ENCODE peak calls at places on chromosomes 3 and 15, in five cellular contexts. F, M, Z, U and R are unnamed samples.
A peak's percentile ranks its signal among the peaks of the same experiment; 100 is the strongest.

GRCh38 chr3:197335428-197336132 is 37.2 kb upstream of the DLG1 start:
- DNase-seq in F (no peak), M (no peak), Z (no peak), U (no peak), R (no peak)

GRCh38 chr3:194422188-194422587 is 23.1 kb upstream of the GP5 start:
- DNase-seq in F (no peak), M (peak; percentile 68), Z (peak; percentile 59), U (no peak), R (peak; percentile 46)

GRCh38 chr15:70806992-70807712 is 43.8 kb upstream of the UACA start:
- DNase-seq in F (peak; percentile 81), M (peak; percentile 45), Z (peak; percentile 57), U (no peak), R (peak; percentile 81)

GRCh38 chr3:187183210-187183862 is 13.9 kb upstream of the RTP1 start:
- DNase-seq in F (no peak), M (peak; percentile 15), Z (peak; percentile 65), U (no peak), R (peak; percentile 26)

GRCh38 chr15:81752149-81752942 is 293.5 kb downstream of the MEX3B start:
- DNase-seq in F (peak; percentile 39), M (peak; percentile 63), Z (peak; percentile 7), U (no peak), R (peak; percentile 28)

GRCh38 chr3:151226088-151226563 is 23.1 kb upstream of the GPR171 start:
- DNase-seq in F (no peak), M (peak; percentile 72), Z (peak; percentile 94), U (peak; percentile 82), R (peak; percentile 95)

GRCh38 chr3:177642482-177643163 is 445.3 kb upstream of the TBL1XR1 start:
- DNase-seq in F (no peak), M (no peak), Z (peak; percentile 16), U (no peak), R (no peak)

GRCh38 chr3:97827741-97828471 is 6.1 kb downstream of the CRYBG3 start:
- DNase-seq in F (no peak), M (no peak), Z (peak; percentile 27), U (no peak), R (peak; percentile 33)

GRCh38 chr3:46228259-46229222 is 13.7 kb upstream of the CCR3 start:
- DNase-seq in F (no peak), M (peak; percentile 79), Z (peak; percentile 64), U (peak; percentile 25), R (peak; percentile 60)

GRCh38 chr3:117809157-117810081 is 1099.8 kb downstream of the TUSC7 start:
- DNase-seq in F (no peak), M (no peak), Z (no peak), U (no peak), R (no peak)

GRCh38 chr3:193737191-193737751 is 144.3 kb downstream of the OPA1 start:
- DNase-seq in F (no peak), M (no peak), Z (no peak), U (no peak), R (no peak)

GRCh38 chr15:96285306-96285705 is 45.2 kb upstream of the NR2F2 start:
- DNase-seq in F (peak; percentile 66), M (peak; percentile 82), Z (peak; percentile 92), U (peak; percentile 81), R (peak; percentile 100)

GRCh38 chr3:186589856-186590579 is 19.5 kb downstream of the DNAJB11 start:
- DNase-seq in F (no peak), M (no peak), Z (peak; percentile 48), U (no peak), R (peak; percentile 45)

DNA sequence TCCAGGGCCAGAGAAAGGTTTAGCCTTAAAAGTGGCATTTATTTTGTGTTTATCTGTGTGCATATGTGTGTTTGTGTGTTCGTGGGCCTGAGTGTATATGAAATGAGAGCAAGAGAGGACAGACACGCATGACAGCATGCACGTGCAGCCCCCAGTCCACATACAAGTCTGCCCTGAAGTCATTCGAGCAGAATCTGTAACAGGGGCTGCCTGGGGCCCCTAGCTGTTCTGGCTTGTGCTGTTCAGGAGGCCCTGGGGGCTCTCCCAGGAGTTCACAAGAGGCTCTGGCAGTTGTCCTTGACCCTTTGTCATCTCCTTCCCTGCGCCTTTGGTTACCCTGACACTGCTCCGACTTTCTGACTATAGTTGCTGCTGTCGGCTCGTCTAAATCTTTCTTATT is 18.2 kb upstream of the TRAK1 start:
- DNase-seq in F (no peak), M (no peak), Z (no peak), U (no peak), R (no peak)
- H3K4me3 ChIP-seq in F (no peak overlapping the region), M (peak overlapping the region; percentile 37), Z (no peak overlapping the region), U (no peak overlapping the region), R (no peak overlapping the region)

GRCh38 chr3:152835311-152836102 is 576 bp downstream of the P2RY1 start:
- DNase-seq in F (peak; percentile 82), M (peak; percentile 76), Z (peak; percentile 71), U (no peak), R (peak; percentile 66)
- TF ChIP-seq CTCF in F (no peak), M (peak; percentile 23), Z (peak; percentile 36), U (peak; percentile 15), R (peak; percentile 41)

GRCh38 chr15:40323953-40324937 is 753 bp downstream of the INAFM2 start:
- DNase-seq in F (peak; percentile 67), M (no peak), Z (no peak), U (no peak), R (no peak)

GRCh38 chr15:40323239-40323952 is at the start of gene INAFM2:
- DNase-seq in F (peak; percentile 95), M (peak; percentile 91), Z (peak; percentile 93), U (peak; percentile 45), R (peak; percentile 97)

GRCh38 chr15:40320931-40321371 is 2.5 kb upstream of the INAFM2 start:
- DNase-seq in F (peak; percentile 41), M (peak; percentile 75), Z (peak; percentile 76), U (no peak), R (peak; percentile 83)

GRCh38 chr15:40320409-40320808 is 3.1 kb upstream of the INAFM2 start:
- DNase-seq in F (peak; percentile 13), M (no peak), Z (no peak), U (no peak), R (no peak)

GRCh38 chr15:40322531-40323238 is 807 bp upstream of the INAFM2 start:
- DNase-seq in F (peak; percentile 65), M (no peak), Z (no peak), U (no peak), R (no peak)
- H3K4me3 ChIP-seq in F (peak overlapping the region; percentile 80), M (peak overlapping the region; percentile 42), Z (peak overlapping the region; percentile 77), U (no peak overlapping the region), R (peak overlapping the region; percentile 73)

GRCh38 chr3:64650096-64650622 is 37.6 kb downstream of the ADAMTS9 start:
- DNase-seq in F (no peak), M (no peak), Z (no peak), U (no peak), R (no peak)

GRCh38 chr3:64653101-64653500 is 34.7 kb downstream of the ADAMTS9 start:
- DNase-seq in F (no peak), M (no peak), Z (no peak), U (no peak), R (no peak)

GRCh38 chr3:64650710-64651109 is 37.1 kb downstream of the ADAMTS9 start:
- DNase-seq in F (no peak), M (peak; percentile 27), Z (peak; percentile 54), U (peak; percentile 45), R (peak; percentile 79)

GRCh38 chr3:64651791-64652241 is 36.0 kb downstream of the ADAMTS9 start:
- DNase-seq in F (no peak), M (peak; percentile 14), Z (peak; percentile 17), U (no peak), R (peak; percentile 39)

DNA sequence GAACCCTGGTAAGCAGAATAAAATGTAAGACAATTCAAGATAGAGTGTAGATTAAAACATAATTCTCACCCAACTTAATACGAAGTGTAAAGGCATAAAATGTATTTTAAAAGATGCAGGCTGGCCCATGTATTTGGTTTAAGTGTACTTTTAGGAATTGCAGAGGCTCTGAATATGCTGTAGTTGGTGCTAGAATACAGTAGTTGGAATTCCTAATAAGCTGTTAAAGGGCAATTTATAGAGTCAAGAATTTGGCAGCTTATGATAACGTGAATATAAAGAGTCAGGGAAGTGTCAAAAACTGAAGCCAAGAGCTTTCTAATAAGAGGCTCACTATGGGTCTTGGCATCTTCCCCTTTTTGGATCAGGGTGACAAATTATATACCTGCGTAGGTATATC is 36.5 kb downstream of the ADAMTS9 start:
- DNase-seq in F (no peak), M (no peak), Z (no peak), U (no peak), R (peak; percentile 19)
- TF ChIP-seq CTCF in F (no peak), M (no peak), Z (no peak), U (no peak), R (peak; percentile 19)

GRCh38 chr3:100609963-100610362 is 562 bp downstream of the ADGRG7 start:
- DNase-seq in F (no peak), M (no peak), Z (no peak), U (no peak), R (no peak)
- H3K4me3 ChIP-seq in F (no peak overlapping the region), M (no peak overlapping the region), Z (no peak overlapping the region), U (no peak overlapping the region), R (no peak overlapping the region)

GRCh38 chr3:24496529-24497482 is 2.2 kb upstream of the THRB start:
- DNase-seq in F (peak; percentile 70), M (peak; percentile 89), Z (peak; percentile 64), U (peak; percentile 29), R (peak; percentile 83)

GRCh38 chr3:24495334-24495994 is 814 bp upstream of the THRB start:
- DNase-seq in F (peak; percentile 38), M (no peak), Z (no peak), U (no peak), R (no peak)

GRCh38 chr3:24492971-24493551 is 1.6 kb downstream of the THRB start:
- DNase-seq in F (no peak), M (no peak), Z (peak; percentile 25), U (no peak), R (no peak)

GRCh38 chr3:24493951-24494615 is 567 bp downstream of the THRB start:
- DNase-seq in F (peak; percentile 51), M (peak; percentile 44), Z (peak; percentile 33), U (no peak), R (peak; percentile 38)

DNA sequence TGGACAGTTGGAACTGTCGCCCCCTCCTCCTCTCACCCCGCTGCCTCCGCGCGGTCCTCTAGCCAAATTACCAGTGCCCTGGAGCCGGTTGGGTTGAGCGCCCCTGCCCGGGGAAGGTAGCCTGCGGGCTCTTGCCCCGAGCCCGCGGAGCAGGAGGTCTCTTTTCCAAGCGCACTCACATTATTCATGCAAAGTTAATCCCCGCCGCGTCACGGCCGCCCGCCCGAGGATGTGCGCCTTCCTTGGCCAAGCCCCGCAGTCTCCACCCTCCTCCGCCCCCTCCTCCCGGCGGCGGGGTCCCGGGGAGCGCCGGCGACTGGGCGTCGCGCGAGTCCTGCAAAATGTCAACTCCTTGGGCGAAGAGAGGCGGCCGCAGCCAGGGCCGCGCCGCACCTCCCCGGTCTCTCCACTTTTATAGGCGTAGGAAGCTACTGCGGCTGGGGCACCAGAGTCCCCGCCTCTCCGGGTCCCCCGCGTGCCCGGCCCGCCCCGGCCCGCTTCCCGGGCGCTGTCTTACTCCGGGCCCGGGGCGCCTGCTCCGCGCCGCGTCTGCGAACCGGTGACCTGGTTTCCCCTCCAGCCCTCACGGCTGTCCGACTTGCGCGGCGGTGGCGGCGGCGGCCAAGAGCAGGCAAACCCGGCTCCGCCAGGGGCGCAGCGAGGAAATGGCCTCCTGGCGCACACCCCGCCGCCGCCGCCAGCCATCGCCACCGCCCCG is at the start of gene THRB:
- DNase-seq in F (peak; percentile 66), M (peak; percentile 52), Z (peak; percentile 52), U (no peak), R (peak; percentile 48)
- TF ChIP-seq CTCF in F (no peak), M (peak; percentile 24), Z (peak; percentile 7), U (peak; percentile 22), R (peak; percentile 30)